ENCODE peak calls at places on chromosome 15, in four cellular contexts. K is Panc1, V is left ventricle myocardium inferior, J is K562. E is an unnamed sample.

GRCh38 chr15:25866251-25866650 is 3.1 kb upstream of the ATP10A start:
- DNase-seq in K (no peak), V (no peak), J (no peak), E (no peak)

GRCh38 chr15:77030042-77030927 is 35.4 kb downstream of the PSTPIP1 start:
- DNase-seq in K (no peak), V (no peak), J (peak; percentile 50), E (no peak)

GRCh38 chr15:68776477-68777270 is 44.0 kb downstream of the ANP32A start:
- DNase-seq in K (no peak), V (no peak), J (no peak), E (no peak)

GRCh38 chr15:51191766-51192165 is 97.1 kb upstream of the TNFAIP8L3 start:
- DNase-seq in K (no peak), V (no peak), J (no peak), E (no peak)

GRCh38 chr15:23039151-23039916 is at the start of gene TUBGCP5:
- DNase-seq in K (peak; percentile 75), V (peak; percentile 98), J (peak; percentile 94), E (peak; percentile 97)

GRCh38 chr15:38207591-38207990 is 45.0 kb upstream of the SPRED1 start:
- DNase-seq in K (no peak), V (no peak), J (no peak), E (no peak)

GRCh38 chr15:35271371-35272043 is 186.4 kb upstream of the NANOGP8 start:
- DNase-seq in K (peak; percentile 22), V (no peak), J (no peak), E (no peak)

GRCh38 chr15:69591905-69592508 is 139.4 kb downstream of the RPLP1 start:
- DNase-seq in K (no peak), V (no peak), J (no peak), E (no peak)

GRCh38 chr15:76062282-76062681 is 2.5 kb downstream of the TMEM266 start:
- DNase-seq in K (no peak), V (no peak), J (no peak), E (no peak)

GRCh38 chr15:74317820-74318375 is 49.5 kb downstream of the CYP11A1 start:
- DNase-seq in K (no peak), V (peak; percentile 92), J (no peak), E (no peak)

GRCh38 chr15:32866486-32867312 is 148.9 kb downstream of the GREM1 start:
- DNase-seq in K (no peak), V (no peak), J (no peak), E (no peak)

GRCh38 chr15:45378149-45378912 is at the start of gene GATM:
- DNase-seq in K (no peak), V (peak; percentile 85), J (no peak), E (no peak)

GRCh38 chr15:93028632-93029612 is 60.1 kb downstream of the RGMA start:
- DNase-seq in K (no peak), V (peak; percentile 84), J (no peak), E (no peak)

GRCh38 chr15:39110336-39110735 is 470.5 kb upstream of the THBS1 start:
- DNase-seq in K (no peak), V (no peak), J (no peak), E (no peak)

GRCh38 chr15:27458370-27459084 is 487.5 kb downstream of the GABRG3 start:
- DNase-seq in K (no peak), V (no peak), J (no peak), E (no peak)

GRCh38 chr15:95995375-95996168 is 334.9 kb upstream of the NR2F2 start:
- DNase-seq in K (no peak), V (no peak), J (no peak), E (no peak)

GRCh38 chr15:68418611-68419161 is 13.3 kb downstream of the ITGA11 start:
- DNase-seq in K (no peak), V (no peak), J (no peak), E (no peak)

DNA sequence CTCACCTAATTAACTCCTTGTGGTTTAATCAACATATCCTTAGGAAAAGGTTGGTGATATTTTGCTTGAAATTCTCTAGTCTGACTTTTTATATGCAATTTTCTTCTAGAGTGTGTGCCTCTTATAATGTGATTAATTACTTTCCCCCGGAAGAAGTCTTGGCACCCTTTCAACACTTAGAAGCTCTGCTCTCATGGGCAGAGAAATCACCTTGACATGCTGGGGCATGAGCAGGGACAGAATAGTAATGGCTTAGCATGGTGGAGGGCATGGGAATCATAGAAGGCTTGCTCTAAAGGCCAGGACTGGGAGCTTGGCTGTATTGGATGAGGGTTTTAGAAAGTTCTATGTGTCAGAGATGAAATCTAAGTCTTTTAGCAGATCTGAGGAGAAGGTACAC is 293.5 kb downstream of the AGBL1 start:
- DNase-seq in K (no peak), V (no peak), J (no peak), E (no peak)
- H3K27ac ChIP-seq in K (no peak overlapping the region), V (no peak overlapping the region), J (no peak overlapping the region), E (no peak overlapping the region)

DNA sequence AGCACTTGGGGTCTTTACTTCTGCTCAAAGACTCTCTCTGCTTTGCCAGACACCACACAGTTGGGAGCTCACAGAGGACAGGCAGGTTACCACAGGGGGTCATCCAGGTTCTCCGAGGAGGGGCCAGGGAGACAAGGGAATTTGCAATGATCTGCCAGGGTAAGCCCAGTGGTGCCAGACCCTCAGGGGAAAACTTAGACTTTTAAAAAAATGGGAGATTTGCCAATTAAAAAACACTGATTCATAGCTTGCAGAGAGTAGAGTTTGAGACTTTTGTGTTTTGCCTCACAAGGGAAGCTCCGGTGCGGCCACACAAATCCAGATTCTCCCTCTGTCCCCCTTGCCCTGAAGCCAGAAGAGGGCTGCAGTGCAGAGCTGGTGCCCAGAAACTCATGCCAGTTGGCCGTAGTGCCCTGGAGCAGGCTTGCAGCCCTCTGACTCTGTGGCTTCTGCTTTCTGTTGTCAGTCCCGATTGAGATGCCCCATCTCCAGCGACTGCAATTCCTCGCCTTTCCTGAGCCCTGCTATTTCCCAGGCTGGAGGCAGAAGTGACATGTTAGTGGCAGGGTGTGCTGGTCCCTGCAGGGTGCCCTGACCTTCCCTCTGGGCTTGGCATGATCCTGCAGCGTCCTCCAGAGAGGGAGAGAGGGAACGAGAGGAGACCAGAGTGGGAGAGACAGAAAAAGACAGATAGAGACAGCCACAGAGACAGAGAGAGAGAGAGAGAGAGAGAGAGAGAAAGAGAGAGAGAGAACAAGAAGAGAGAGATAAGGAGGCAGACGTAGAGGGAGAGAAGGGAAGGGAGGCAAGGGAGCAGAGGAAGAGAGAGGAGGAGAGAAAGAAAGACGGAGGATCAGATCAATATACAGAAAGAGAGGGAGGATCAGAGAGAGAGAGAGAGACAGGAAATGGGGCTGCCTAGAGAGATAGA is 46.0 kb downstream of the RHCG start:
- DNase-seq in K (no peak), V (no peak), J (no peak), E (no peak)
- H3K4me1 ChIP-seq in K (no peaks in the 10 kb centered on the region), V (no peaks in the 10 kb centered on the region), J (no peaks in the 10 kb centered on the region), E (peaks cover 1% of the 10 kb centered on the region)

GRCh38 chr15:57647071-57647790 is 55.5 kb downstream of the MYZAP start:
- DNase-seq in K (no peak), V (no peak), J (no peak), E (no peak)

GRCh38 chr15:57646057-57646456 is 54.4 kb downstream of the MYZAP start:
- DNase-seq in K (no peak), V (no peak), J (no peak), E (no peak)

GRCh38 chr15:57649138-57649537 is 57.4 kb upstream of the POLR2M start:
- DNase-seq in K (no peak), V (no peak), J (no peak), E (no peak)

GRCh38 chr15:57651445-57651844 is 55.1 kb upstream of the POLR2M start:
- DNase-seq in K (no peak), V (no peak), J (no peak), E (no peak)

DNA sequence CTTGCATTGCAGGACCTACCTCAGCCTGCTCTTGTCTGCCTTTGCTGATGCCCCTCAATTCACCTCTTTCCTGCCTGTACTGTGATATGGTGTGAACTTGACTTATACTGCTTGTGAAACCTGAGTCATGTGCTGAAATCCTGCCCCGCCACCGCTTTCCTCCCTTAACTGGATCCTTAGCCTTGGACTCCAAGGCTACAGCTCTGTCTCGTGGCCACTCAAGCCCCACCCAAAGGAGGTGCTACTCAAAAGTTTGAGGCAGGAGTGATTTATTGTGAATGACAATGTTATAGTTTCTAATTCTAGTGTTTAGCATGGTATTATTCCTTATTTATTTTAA is 56.1 kb downstream of the MYZAP start:
- DNase-seq in K (no peak), V (no peak), J (no peak), E (no peak)
- H3K27ac ChIP-seq in K (no peak overlapping the region), V (peak overlapping the region; percentile 80), J (no peak overlapping the region), E (no peak overlapping the region)

GRCh38 chr15:31366169-31366734 is 39.6 kb downstream of the KLF13 start:
- DNase-seq in K (no peak), V (peak; percentile 64), J (peak; percentile 20), E (no peak)

GRCh38 chr15:31365655-31366127 is 39.1 kb downstream of the KLF13 start:
- DNase-seq in K (no peak), V (peak; percentile 97), J (peak; percentile 86), E (peak; percentile 37)

GRCh38 chr15:31364301-31365031 is 37.8 kb downstream of the KLF13 start:
- DNase-seq in K (no peak), V (peak; percentile 34), J (peak; percentile 38), E (no peak)

GRCh38 chr15:31367021-31367729 is 40.5 kb downstream of the KLF13 start:
- DNase-seq in K (no peak), V (peak; percentile 32), J (no peak), E (no peak)

DNA sequence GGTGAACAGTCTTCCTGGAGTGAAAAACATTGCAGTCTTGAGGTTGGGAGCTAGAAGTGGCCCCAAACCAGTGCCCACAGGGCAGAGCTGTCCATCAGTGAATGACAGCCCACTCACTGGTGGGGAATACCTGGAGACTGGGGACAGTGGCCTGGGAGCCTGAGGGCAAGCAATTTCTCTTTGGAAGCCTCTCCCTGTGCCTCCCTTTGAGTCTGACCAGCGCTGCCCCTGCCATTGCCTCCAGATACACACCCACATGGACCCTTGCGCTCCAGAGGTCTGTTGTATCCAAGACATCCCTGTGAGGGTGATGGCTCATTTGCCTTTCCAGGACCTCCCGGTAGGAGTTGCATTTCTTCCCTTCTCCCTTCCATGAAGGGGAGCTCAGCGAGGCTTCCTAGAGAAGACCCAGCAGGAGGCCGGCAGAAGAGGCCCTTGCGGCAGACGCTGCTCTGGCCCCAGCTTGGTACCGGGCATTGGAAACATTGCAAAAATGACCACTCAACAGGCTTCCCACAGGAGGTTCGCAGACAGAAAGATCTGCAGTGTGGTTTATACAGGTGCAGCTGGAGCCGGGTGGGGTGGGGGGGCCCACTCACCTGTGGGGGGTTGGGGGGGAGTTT is 38.5 kb downstream of the KLF13 start:
- DNase-seq in K (no peak), V (peak; percentile 16), J (no peak), E (no peak)
- H3K4me1 ChIP-seq in K (peaks cover 9% of the 10 kb centered on the region), V (peaks cover 100% of the 10 kb centered on the region), J (peaks cover 52% of the 10 kb centered on the region), E (peaks cover 27% of the 10 kb centered on the region)

GRCh38 chr15:83919319-83919830 is 265.5 kb downstream of the ADAMTSL3 start:
- DNase-seq in K (no peak), V (no peak), J (no peak), E (no peak)
- H3K27ac ChIP-seq in K (no peak overlapping the region), V (no peak overlapping the region), J (no peak overlapping the region), E (no peak overlapping the region)

GRCh38 chr15:59307164-59307535 is 65.5 kb downstream of the MYO1E start:
- DNase-seq in K (no peak), V (no peak), J (no peak), E (no peak)
- H3K4me1 ChIP-seq in K (peaks cover 52% of the 10 kb centered on the region), V (peaks cover 31% of the 10 kb centered on the region), J (no peaks in the 10 kb centered on the region), E (no peaks in the 10 kb centered on the region)